ENCODE peak calls at places on chromosomes 12 and 14, in four cellular contexts. Y, N, C and F are unnamed samples.
A peak's percentile ranks its signal among the peaks of the same experiment; 100 is the strongest.

GRCh38 chr12:52369809-52370208 is 2.5 kb upstream of the KRT85 start:
- DNase-seq in Y (no peak), N (no peak), C (no peak), F (no peak)

GRCh38 chr12:570237-570925 is 92.9 kb downstream of the NINJ2 start:
- DNase-seq in Y (peak; percentile 45), N (no peak), C (peak; percentile 88), F (peak; percentile 78)

GRCh38 chr12:108326254-108326750 is 12.8 kb downstream of the CMKLR1 start:
- DNase-seq in Y (peak; percentile 26), N (no peak), C (no peak), F (no peak)

GRCh38 chr12:1350055-1350933 is 244.1 kb downstream of the FBXL14 start:
- DNase-seq in Y (no peak), N (no peak), C (no peak), F (peak; percentile 38)

GRCh38 chr12:128042825-128043224 is 224.1 kb upstream of the TMEM132C start:
- DNase-seq in Y (no peak), N (no peak), C (no peak), F (no peak)

GRCh38 chr14:71245659-71246361 is 338.6 kb downstream of the PCNX1 start:
- DNase-seq in Y (no peak), N (no peak), C (no peak), F (no peak)

GRCh38 chr12:10211975-10212622 is 578 bp upstream of the GABARAPL1 start:
- DNase-seq in Y (peak; percentile 93), N (peak; percentile 94), C (peak; percentile 99), F (peak; percentile 100)

GRCh38 chr12:88052686-88053085 is 23.5 kb upstream of the C12orf50 start:
- DNase-seq in Y (no peak), N (no peak), C (no peak), F (peak; percentile 41)

GRCh38 chr14:84857571-84857970 is 672.4 kb upstream of the FLRT2 start:
- DNase-seq in Y (no peak), N (no peak), C (no peak), F (peak; percentile 86)

GRCh38 chr14:76942288-76942778 is 86.2 kb downstream of the IRF2BPL start:
- DNase-seq in Y (no peak), N (no peak), C (no peak), F (no peak)

GRCh38 chr14:104557766-104558165 is 21.8 kb upstream of the C14orf180 start:
- DNase-seq in Y (peak; percentile 10), N (no peak), C (peak; percentile 28), F (no peak)

GRCh38 chr14:92154283-92154942 is 32.6 kb downstream of the CPSF2 start:
- DNase-seq in Y (no peak), N (no peak), C (no peak), F (peak; percentile 11)

GRCh38 chr12:2586159-2587035 is 208.4 kb upstream of the FKBP4 start:
- DNase-seq in Y (no peak), N (no peak), C (no peak), F (no peak)

GRCh38 chr12:29273178-29273843 is 107.7 kb downstream of the ERGIC2 start:
- DNase-seq in Y (no peak), N (no peak), C (no peak), F (no peak)

GRCh38 chr14:75310295-75311059 is 31.8 kb downstream of the FOS start:
- DNase-seq in Y (no peak), N (peak; percentile 79), C (peak; percentile 69), F (peak; percentile 59)

GRCh38 chr12:48988030-48988649 is 10.0 kb downstream of the WNT1 start:
- DNase-seq in Y (peak; percentile 82), N (no peak), C (peak; percentile 81), F (peak; percentile 32)

GRCh38 chr12:54438506-54438905 is 19.4 kb upstream of the ITGA5 start:
- DNase-seq in Y (no peak), N (no peak), C (no peak), F (no peak)
- H3K27me3 ChIP-seq in Y (no peaks in the 10 kb centered on the region), N (no peaks in the 10 kb centered on the region), C (no peaks in the 10 kb centered on the region), F (peaks cover 3% of the 10 kb centered on the region)

DNA sequence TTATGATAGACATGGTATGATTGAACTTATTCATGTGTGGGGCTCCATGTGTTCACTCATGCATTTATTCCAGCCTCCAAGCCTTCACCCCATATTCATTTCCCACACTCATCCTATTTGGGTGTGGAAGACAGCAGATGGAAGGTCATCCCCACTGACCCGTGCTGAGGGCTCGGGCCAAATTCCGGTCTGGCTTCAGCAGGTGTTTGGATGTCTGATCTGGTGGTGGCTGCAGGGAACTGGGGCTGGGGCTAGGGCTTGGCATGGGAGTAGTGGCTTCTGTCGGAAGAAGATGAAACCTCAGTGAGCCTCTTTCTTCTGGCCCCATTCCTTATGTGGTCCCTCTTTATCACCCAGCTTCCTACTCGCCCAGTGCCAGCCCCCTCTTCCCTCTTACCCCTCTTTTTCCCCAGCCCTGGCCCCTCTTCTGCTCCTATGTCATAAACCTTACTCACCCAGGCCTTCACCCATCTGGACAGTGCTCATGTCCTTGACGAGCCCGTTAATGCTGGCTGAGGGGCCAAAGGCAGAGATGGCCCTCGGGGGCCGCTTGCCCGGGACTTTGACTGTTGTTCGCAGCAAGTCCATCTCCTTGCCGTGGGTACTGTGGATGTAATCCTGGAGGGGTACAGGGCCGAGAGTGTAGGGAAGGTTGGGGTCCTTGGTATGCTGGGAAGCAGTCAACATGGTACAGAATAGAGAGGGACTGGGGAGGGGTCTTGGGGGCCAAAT is 8.0 kb downstream of the AGAP2 start:
- DNase-seq in Y (no peak), N (no peak), C (no peak), F (no peak)
- H3K27me3 ChIP-seq in Y (no peaks in the 10 kb centered on the region), N (peaks cover 2% of the 10 kb centered on the region), C (peaks cover 18% of the 10 kb centered on the region), F (peaks cover 13% of the 10 kb centered on the region)

DNA sequence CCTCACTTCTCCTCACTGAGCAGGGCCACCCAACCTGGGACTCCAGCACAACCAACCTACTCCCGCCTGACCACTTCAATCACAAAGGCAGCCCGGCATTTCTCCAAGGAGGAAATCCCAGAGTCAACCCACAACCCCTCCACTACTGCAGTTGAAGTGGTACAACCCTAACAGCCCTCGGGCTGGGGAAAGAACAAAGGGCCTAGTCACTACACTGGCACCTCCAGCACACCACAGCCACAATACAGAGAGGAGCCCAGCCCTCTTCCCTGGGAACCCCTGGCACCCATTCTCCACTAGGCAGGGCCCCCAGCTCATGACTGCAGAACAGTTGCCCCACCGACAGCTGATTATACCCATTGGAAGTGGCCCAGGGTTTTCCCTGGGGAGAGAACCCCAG is 13.7 kb upstream of the OR5AU1 start:
- DNase-seq in Y (no peak), N (no peak), C (no peak), F (no peak)
- H3K27me3 ChIP-seq in Y (no peaks in the 10 kb centered on the region), N (no peaks in the 10 kb centered on the region), C (no peaks in the 10 kb centered on the region), F (no peaks in the 10 kb centered on the region)

GRCh38 chr12:106814649-106815048 is 40.2 kb downstream of the RIC8B start:
- DNase-seq in Y (no peak), N (no peak), C (no peak), F (no peak)
- H3K27me3 ChIP-seq in Y (no peaks in the 10 kb centered on the region), N (no peaks in the 10 kb centered on the region), C (no peaks in the 10 kb centered on the region), F (no peaks in the 10 kb centered on the region)